ENCODE peak calls at places on chromosomes 6 and 20, in six cellular contexts. One of them, this sample, is unnamed.

GRCh38 chr6:135871296-135871695 is 19.8 kb downstream of the PDE7B start:
- DNase-seq in K562: no peak
- DNase-seq in BJ: no peak
- DNase-seq in ovary: no peak
- DNase-seq in AG04450: no peak
- DNase-seq in MM.1S: no peak
- DNase-seq in this sample: no peak

GRCh38 chr6:133610271-133610840 is 278.6 kb upstream of the TCF21 start:
- DNase-seq in ovary: no peak
- DNase-seq in BJ: no peak
- DNase-seq in AG04450: no peak
- DNase-seq in K562: no peak
- DNase-seq in MM.1S: no peak
- DNase-seq in this sample: no peak

GRCh38 chr6:37724530-37725220 is 27.0 kb upstream of the MDGA1 start:
- DNase-seq in K562: no peak
- DNase-seq in BJ: no peak
- DNase-seq in MM.1S: no peak
- DNase-seq in ovary: no peak
- DNase-seq in AG04450: no peak
- DNase-seq in this sample: no peak

GRCh38 chr20:45138451-45139300 is 14.4 kb upstream of the WFDC12 start:
- DNase-seq in ovary: no peak
- DNase-seq in K562: peak
- DNase-seq in BJ: no peak
- DNase-seq in MM.1S: peak
- DNase-seq in AG04450: no peak
- DNase-seq in this sample: no peak

GRCh38 chr20:36333841-36334240 is 27.7 kb downstream of the DLGAP4 start:
- DNase-seq in BJ: no peak
- DNase-seq in MM.1S: no peak
- DNase-seq in ovary: no peak
- DNase-seq in AG04450: no peak
- DNase-seq in K562: no peak
- DNase-seq in this sample: no peak

GRCh38 chr6:170106906-170107525 is 183.9 kb downstream of the DLL1 start:
- DNase-seq in MM.1S: no peak
- DNase-seq in K562: no peak
- DNase-seq in BJ: no peak
- DNase-seq in ovary: no peak
- DNase-seq in AG04450: no peak
- DNase-seq in this sample: no peak

GRCh38 chr6:89406157-89406556 is 5.9 kb downstream of the RRAGD start:
- DNase-seq in MM.1S: no peak
- DNase-seq in ovary: no peak
- DNase-seq in BJ: no peak
- DNase-seq in K562: no peak
- DNase-seq in AG04450: no peak
- DNase-seq in this sample: no peak

GRCh38 chr6:20747996-20748395 is 213.7 kb downstream of the CDKAL1 start:
- DNase-seq in K562: no peak
- DNase-seq in BJ: no peak
- DNase-seq in ovary: no peak
- DNase-seq in AG04450: no peak
- DNase-seq in MM.1S: no peak
- DNase-seq in this sample: no peak

GRCh38 chr6:3128381-3129108 is 10.0 kb downstream of the BPHL start:
- DNase-seq in K562: no peak
- DNase-seq in ovary: no peak
- DNase-seq in AG04450: no peak
- DNase-seq in MM.1S: no peak
- DNase-seq in BJ: no peak
- DNase-seq in this sample: no peak

GRCh38 chr6:126631343-126631742 is 291.4 kb downstream of the CENPW start:
- DNase-seq in BJ: peak
- DNase-seq in AG04450: no peak
- DNase-seq in MM.1S: no peak
- DNase-seq in K562: no peak
- DNase-seq in ovary: no peak
- DNase-seq in this sample: no peak

GRCh38 chr6:115551510-115551909 is 509.2 kb downstream of the FRK start:
- DNase-seq in MM.1S: no peak
- DNase-seq in ovary: no peak
- DNase-seq in K562: no peak
- DNase-seq in BJ: no peak
- DNase-seq in AG04450: no peak
- DNase-seq in this sample: no peak

GRCh38 chr6:15682965-15683822 is 20.4 kb upstream of the DTNBP1 start:
- DNase-seq in AG04450: no peak
- DNase-seq in MM.1S: no peak
- DNase-seq in BJ: no peak
- DNase-seq in K562: no peak
- DNase-seq in ovary: no peak
- DNase-seq in this sample: no peak

DNA sequence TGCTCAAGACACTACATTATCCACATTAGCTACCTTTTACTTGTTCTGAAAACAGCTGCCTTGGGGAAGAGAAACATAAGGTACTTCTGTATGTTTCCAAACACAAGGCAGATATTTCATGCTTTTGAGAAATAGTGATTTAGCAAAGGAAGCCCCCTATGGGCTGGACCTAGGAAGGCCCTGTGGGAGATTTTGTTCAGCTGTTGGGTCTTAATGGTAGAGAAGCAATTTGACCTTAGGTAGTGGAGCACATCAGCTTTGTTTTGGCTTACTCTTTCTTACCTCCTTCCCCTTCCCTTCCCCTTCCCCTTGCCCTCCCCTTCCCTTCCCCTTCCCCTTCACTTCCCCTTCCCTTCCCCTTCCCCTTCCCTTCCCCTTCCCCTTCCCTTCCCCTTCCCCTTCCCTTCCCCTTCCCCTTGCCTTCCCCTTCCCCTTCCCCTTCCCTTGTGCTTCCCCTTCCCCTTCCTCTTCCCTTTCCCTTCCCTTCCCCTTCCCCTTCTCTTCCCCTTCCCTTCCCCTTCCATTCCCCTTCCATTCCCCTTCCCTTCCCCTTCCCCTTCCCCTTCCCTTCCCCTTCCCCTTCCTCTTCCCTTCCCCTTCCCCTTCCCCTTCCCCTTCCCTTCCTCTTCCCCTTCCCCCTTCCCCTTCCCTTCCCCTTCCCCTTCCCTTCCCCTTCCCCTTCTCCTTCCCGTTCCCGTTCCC is 84.6 kb downstream of the ANKS1A start:
- DNase-seq in ovary: no peak
- DNase-seq in MM.1S: no peak
- DNase-seq in AG04450: no peak
- DNase-seq in BJ: no peak
- DNase-seq in K562: peak
- DNase-seq in this sample: no peak
- TF ChIP-seq CTCF in ovary: no peak
- TF ChIP-seq CTCF in MM.1S: peak
- TF ChIP-seq CTCF in AG04450: peak
- TF ChIP-seq CTCF in BJ: no peak
- TF ChIP-seq CTCF in K562: peak
- TF ChIP-seq CTCF in this sample: no peak

GRCh38 chr20:8076505-8077498 is 55.3 kb upstream of the PLCB1 start:
- DNase-seq in BJ: no peak
- DNase-seq in MM.1S: no peak
- DNase-seq in K562: no peak
- DNase-seq in ovary: no peak
- DNase-seq in AG04450: no peak
- DNase-seq in this sample: no peak
- TF ChIP-seq CTCF in BJ: no peak
- TF ChIP-seq CTCF in MM.1S: no peak
- TF ChIP-seq CTCF in K562: no peak
- TF ChIP-seq CTCF in ovary: no peak
- TF ChIP-seq CTCF in AG04450: no peak
- TF ChIP-seq CTCF in this sample: no peak

DNA sequence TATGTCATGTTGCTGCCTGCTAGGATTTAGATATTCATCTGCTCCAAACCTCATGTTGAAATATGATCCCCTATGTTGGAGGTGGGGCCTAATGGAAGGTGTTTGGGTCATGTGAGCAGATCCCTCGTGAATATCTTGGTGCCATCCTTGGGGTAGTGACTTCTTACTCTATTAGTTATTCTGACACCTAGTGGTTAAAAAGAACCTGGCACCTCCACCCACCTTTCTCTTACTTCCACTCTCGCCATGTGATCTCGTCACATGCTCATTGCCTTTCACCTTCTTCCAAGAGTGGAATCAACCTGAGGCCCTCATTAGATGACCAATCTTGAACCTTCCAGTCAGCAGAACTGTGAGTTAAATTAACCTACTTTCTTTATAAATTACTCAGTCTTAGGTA is 549.4 kb upstream of the SYNCRIP start:
- DNase-seq in AG04450: no peak
- DNase-seq in MM.1S: peak
- DNase-seq in BJ: no peak
- DNase-seq in ovary: no peak
- DNase-seq in K562: peak
- DNase-seq in this sample: no peak
- TF ChIP-seq CTCF in AG04450: peak
- TF ChIP-seq CTCF in MM.1S: peak
- TF ChIP-seq CTCF in BJ: peak
- TF ChIP-seq CTCF in ovary: no peak
- TF ChIP-seq CTCF in K562: no peak
- TF ChIP-seq CTCF in this sample: no peak

GRCh38 chr20:17720755-17721154 is 21.0 kb downstream of the BANF2 start:
- DNase-seq in ovary: no peak
- DNase-seq in K562: no peak
- DNase-seq in AG04450: no peak
- DNase-seq in MM.1S: peak
- DNase-seq in BJ: no peak
- DNase-seq in this sample: no peak

GRCh38 chr20:17725094-17725835 is 25.5 kb downstream of the BANF2 start:
- DNase-seq in MM.1S: no peak
- DNase-seq in K562: no peak
- DNase-seq in BJ: no peak
- DNase-seq in AG04450: no peak
- DNase-seq in ovary: no peak
- DNase-seq in this sample: no peak

GRCh38 chr20:17723301-17723691 is 23.5 kb downstream of the BANF2 start:
- DNase-seq in ovary: no peak
- DNase-seq in K562: no peak
- DNase-seq in BJ: no peak
- DNase-seq in MM.1S: no peak
- DNase-seq in AG04450: no peak
- DNase-seq in this sample: no peak

GRCh38 chr20:17722493-17723300 is 22.9 kb downstream of the BANF2 start:
- DNase-seq in MM.1S: no peak
- DNase-seq in AG04450: no peak
- DNase-seq in K562: no peak
- DNase-seq in ovary: no peak
- DNase-seq in BJ: no peak
- DNase-seq in this sample: no peak

GRCh38 chr20:17721802-17722486 is 22.2 kb downstream of the BANF2 start:
- DNase-seq in AG04450: no peak
- DNase-seq in K562: peak
- DNase-seq in ovary: no peak
- DNase-seq in BJ: no peak
- DNase-seq in MM.1S: no peak
- DNase-seq in this sample: no peak
- TF ChIP-seq CTCF in AG04450: peak
- TF ChIP-seq CTCF in K562: no peak
- TF ChIP-seq CTCF in ovary: no peak
- TF ChIP-seq CTCF in BJ: peak
- TF ChIP-seq CTCF in MM.1S: peak
- TF ChIP-seq CTCF in this sample: no peak

GRCh38 chr6:142476446-142476845 is 174.6 kb downstream of the ADGRG6 start:
- DNase-seq in MM.1S: no peak
- DNase-seq in ovary: no peak
- DNase-seq in BJ: no peak
- DNase-seq in K562: no peak
- DNase-seq in AG04450: no peak
- DNase-seq in this sample: no peak

GRCh38 chr6:142481466-142481865 is 179.7 kb downstream of the ADGRG6 start:
- DNase-seq in BJ: no peak
- DNase-seq in MM.1S: no peak
- DNase-seq in AG04450: no peak
- DNase-seq in K562: no peak
- DNase-seq in ovary: no peak
- DNase-seq in this sample: no peak

GRCh38 chr6:142474446-142475289 is 172.9 kb downstream of the ADGRG6 start:
- DNase-seq in ovary: no peak
- DNase-seq in AG04450: peak
- DNase-seq in MM.1S: peak
- DNase-seq in K562: peak
- DNase-seq in BJ: no peak
- DNase-seq in this sample: peak

GRCh38 chr6:142482249-142482648 is 180.4 kb downstream of the ADGRG6 start:
- DNase-seq in AG04450: no peak
- DNase-seq in MM.1S: no peak
- DNase-seq in BJ: no peak
- DNase-seq in ovary: no peak
- DNase-seq in K562: no peak
- DNase-seq in this sample: no peak

GRCh38 chr6:142478117-142478516 is 176.3 kb downstream of the ADGRG6 start:
- DNase-seq in BJ: no peak
- DNase-seq in ovary: no peak
- DNase-seq in K562: peak
- DNase-seq in MM.1S: peak
- DNase-seq in AG04450: no peak
- DNase-seq in this sample: no peak
- TF ChIP-seq CTCF in BJ: no peak
- TF ChIP-seq CTCF in ovary: no peak
- TF ChIP-seq CTCF in K562: no peak
- TF ChIP-seq CTCF in MM.1S: no peak
- TF ChIP-seq CTCF in AG04450: no peak
- TF ChIP-seq CTCF in this sample: no peak

GRCh38 chr6:81752084-81752968 is at the start of gene TENT5A:
- DNase-seq in ovary: peak
- DNase-seq in MM.1S: peak
- DNase-seq in AG04450: peak
- DNase-seq in BJ: peak
- DNase-seq in K562: peak
- DNase-seq in this sample: peak
- TF ChIP-seq CTCF in ovary: peak
- TF ChIP-seq CTCF in MM.1S: no peak
- TF ChIP-seq CTCF in AG04450: no peak
- TF ChIP-seq CTCF in BJ: peak
- TF ChIP-seq CTCF in K562: no peak
- TF ChIP-seq CTCF in this sample: peak